ENCODE peak calls at places on chromosomes 12 and 14, in four cellular contexts. E, L, C and O are unnamed samples.

GRCh38 chr14:55845963-55846851 is 266.2 kb downstream of the KTN1 start:
- DNase-seq in C (no peak), E (no peak), L (no peak), O (no peak)

GRCh38 chr12:10466311-10466710 is 13.1 kb upstream of the KLRC1 start:
- DNase-seq in E (no peak), C (no peak), L (no peak), O (no peak)

GRCh38 chr12:96751626-96752025 is 155.4 kb upstream of the NEDD1 start:
- DNase-seq in L (no peak), C (no peak), E (no peak), O (no peak)

GRCh38 chr12:11765817-11766794 is 116.6 kb downstream of the ETV6 start:
- DNase-seq in E (no peak), C (no peak), L (no peak), O (no peak)

GRCh38 chr12:19869413-19869812 is 430.1 kb downstream of the AEBP2 start:
- DNase-seq in L (no peak), C (no peak), E (no peak), O (no peak)

GRCh38 chr14:100536721-100537700 is 50.2 kb downstream of the BEGAIN start:
- DNase-seq in E (peak), L (no peak), C (no peak), O (peak)

GRCh38 chr12:93165384-93165932 is 212.3 kb upstream of the NUDT4 start:
- DNase-seq in L (no peak), E (no peak), C (no peak), O (no peak)

GRCh38 chr12:82470906-82471512 is 112.7 kb downstream of the METTL25 start:
- DNase-seq in E (no peak), L (no peak), C (no peak), O (no peak)

GRCh38 chr14:34539407-34540180 is at the start of gene EAPP:
- DNase-seq in C (no peak), L (peak), E (peak), O (peak)

GRCh38 chr14:54737132-54737711 is 165.4 kb downstream of the GCH1 start:
- DNase-seq in E (no peak), C (no peak), L (no peak), O (no peak)

GRCh38 chr12:100266163-100266801 is 597 bp downstream of the DEPDC4 start:
- DNase-seq in L (no peak), C (no peak), E (no peak), O (no peak)

GRCh38 chr12:109462868-109463692 is 14.0 kb downstream of the KCTD10 start:
- DNase-seq in L (peak), E (no peak), C (no peak), O (peak)
- TF ChIP-seq POLR2A in L (no peak), E (no peak), C (no peak), O (no peak)

DNA sequence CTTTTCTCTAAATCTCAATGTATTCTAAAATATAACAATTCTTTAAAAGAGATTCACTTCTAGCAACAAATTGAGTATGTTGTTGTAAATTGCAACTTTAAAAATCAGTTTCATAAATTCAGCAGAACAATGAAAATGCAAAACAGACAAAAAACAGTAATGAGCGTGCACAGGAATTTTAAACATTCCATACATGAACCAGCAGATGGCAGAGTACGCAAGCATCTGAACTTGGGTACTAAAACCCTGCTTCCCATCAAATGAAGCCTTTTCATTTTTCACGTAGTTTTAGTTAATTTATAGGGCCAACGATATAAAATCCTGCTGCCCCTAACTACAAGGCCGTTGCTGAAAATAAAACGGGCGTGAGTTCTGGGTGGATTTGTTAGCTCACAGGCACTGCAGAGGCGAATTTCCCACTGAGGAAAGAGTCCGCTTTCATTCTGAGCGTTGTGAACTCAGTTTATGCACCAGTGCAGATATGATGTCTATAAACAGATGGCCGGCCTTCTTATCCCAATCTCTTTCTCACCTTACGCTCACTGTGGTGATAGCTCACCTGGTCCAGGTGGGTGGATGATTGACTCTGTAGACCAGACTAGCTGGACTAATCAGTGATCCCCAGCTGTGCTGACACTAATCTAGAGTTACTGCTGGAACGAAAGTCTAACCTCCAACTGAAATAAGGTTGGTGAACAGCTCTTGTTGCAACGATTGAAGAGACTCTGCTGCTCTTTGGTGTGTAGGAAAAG is 89.1 kb downstream of the PDZRN4 start:
- DNase-seq in E (no peak), C (no peak), L (peak), O (no peak)
- H3K27ac ChIP-seq in E (no peak), C (no peak), L (no peak), O (no peak)

DNA sequence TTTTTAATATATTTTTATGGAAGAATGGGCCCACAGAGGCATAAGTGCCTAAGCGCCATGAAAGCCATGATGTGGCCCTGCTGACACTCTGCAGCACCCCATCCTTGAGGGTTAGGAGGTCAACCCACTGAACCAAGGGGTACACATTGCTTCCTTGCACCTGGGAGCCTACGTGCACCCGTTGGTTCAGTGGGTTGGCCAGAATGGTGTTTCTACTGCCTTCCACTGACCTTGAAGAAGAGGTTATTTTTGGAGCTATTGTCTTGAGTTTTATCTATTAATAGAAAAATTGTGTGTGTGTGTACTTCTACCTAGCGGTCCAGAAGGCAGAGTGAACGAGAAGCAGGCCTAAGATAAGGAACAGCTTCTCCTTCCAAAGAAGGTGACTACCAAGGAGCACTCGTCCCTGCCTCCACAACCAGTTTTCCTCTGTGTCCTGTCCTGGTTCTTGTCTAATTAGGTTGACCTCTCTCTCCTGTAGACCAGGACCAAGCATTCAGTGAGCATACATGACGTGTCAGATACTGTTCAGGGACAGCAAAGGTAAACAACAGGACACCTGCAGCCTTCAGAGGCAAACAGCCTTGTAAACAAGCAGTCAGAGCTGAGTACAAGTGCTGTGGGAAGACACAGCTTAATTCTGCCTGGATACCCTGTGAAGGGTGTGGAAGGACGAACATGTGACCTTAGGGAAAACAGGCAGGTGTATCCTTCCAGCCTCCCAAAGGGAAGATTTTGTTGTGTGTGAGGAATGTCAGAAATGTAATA is 30.4 kb upstream of the PLEK2 start:
- DNase-seq in E (no peak), L (no peak), C (no peak), O (no peak)
- TF ChIP-seq POLR2A in E (no peak), L (no peak), C (no peak), O (no peak)

DNA sequence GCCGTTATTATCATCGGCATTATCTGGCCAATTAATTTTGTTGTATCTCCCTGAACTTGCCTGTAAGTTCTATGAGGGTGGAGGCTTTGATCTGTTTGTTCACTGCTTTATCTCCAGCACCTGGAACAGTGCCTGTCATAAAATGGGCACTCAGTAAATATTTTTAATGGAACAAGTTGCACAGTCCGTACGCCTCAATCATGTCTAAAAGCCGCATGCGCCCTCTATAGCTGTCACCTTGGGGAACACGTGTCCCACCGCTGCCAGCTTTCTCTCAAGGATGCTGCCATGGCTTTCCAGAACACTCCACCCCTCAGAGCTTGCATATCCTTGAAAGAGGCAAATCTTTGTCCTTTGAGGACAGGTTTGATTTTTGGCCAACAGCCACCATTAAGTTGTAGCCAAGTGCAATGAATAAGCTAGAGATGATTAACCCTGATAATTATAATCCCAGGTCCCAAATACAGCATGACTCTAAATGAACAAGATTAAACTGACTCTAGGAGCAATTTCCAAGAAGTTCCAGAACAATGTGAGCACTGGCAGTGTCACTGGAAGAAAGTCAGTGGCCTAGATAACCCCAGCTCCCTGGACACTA is 55.1 kb downstream of the ERH start:
- DNase-seq in C (no peak), E (peak), L (no peak), O (no peak)
- H3K27ac ChIP-seq in C (no peak), E (no peak), L (no peak), O (no peak)

GRCh38 chr12:120534703-120535655 is 823 bp downstream of the RNF10 start:
- DNase-seq in C (peak), E (peak), L (no peak), O (no peak)
- TF ChIP-seq POLR2A in C (no peak), E (no peak), L (no peak), O (no peak)

GRCh38 chr12:106284294-106285105 is 18.0 kb upstream of the TCP11L2 start:
- DNase-seq in L (no peak), C (no peak), E (no peak), O (no peak)
- H3K27ac ChIP-seq in L (no peak), C (no peak), E (no peak), O (peak)

GRCh38 chr12:643478-644292 is 19.6 kb downstream of the NINJ2 start:
- DNase-seq in L (no peak), E (no peak), C (no peak), O (peak)
- TF ChIP-seq POLR2A in L (no peak), E (no peak), C (no peak), O (no peak)